ENCODE peak calls at places on chromosome 11, in four cellular contexts. E, F, W and K are unnamed samples.

GRCh38 chr11:100687630-100688395 is 725 bp downstream of the ARHGAP42 start:
- DNase-seq in E (peak), F (no peak), W (peak), K (peak)

GRCh38 chr11:116202922-116203321 is 569.9 kb downstream of the BUD13 start:
- DNase-seq in E (no peak), F (no peak), W (no peak), K (no peak)

GRCh38 chr11:14300661-14301304 is 58.2 kb downstream of the RRAS2 start:
- DNase-seq in E (peak), F (no peak), W (no peak), K (peak)

GRCh38 chr11:65118097-65118837 is 766 bp upstream of the ZNHIT2 start:
- DNase-seq in E (no peak), F (no peak), W (no peak), K (no peak)

GRCh38 chr11:95074806-95075563 is 8.3 kb downstream of the SRSF8 start:
- DNase-seq in E (no peak), F (no peak), W (peak), K (no peak)

GRCh38 chr11:107385361-107385982 is 72.2 kb downstream of the CWF19L2 start:
- DNase-seq in E (peak), F (no peak), W (no peak), K (no peak)

GRCh38 chr11:12235549-12235944 is 125.2 kb downstream of the MICAL2 start:
- DNase-seq in E (peak), F (no peak), W (no peak), K (peak)

GRCh38 chr11:133835258-133836075 is 9.8 kb downstream of the SPATA19 start:
- DNase-seq in E (peak), F (peak), W (no peak), K (peak)

GRCh38 chr11:75492181-75492820 is 33.4 kb downstream of the GDPD5 start:
- DNase-seq in E (peak), F (peak), W (no peak), K (no peak)

GRCh38 chr11:2130881-2131352 is 8.3 kb downstream of the IGF2 start:
- DNase-seq in E (no peak), F (no peak), W (no peak), K (no peak)

GRCh38 chr11:57456960-57457642 is 3.2 kb upstream of the RTN4RL2 start:
- DNase-seq in E (peak), F (peak), W (peak), K (peak)

GRCh38 chr11:116931206-116931953 is 94.0 kb upstream of the APOA1 start:
- DNase-seq in E (peak), F (no peak), W (no peak), K (peak)

GRCh38 chr11:13150487-13150886 is 127.1 kb upstream of the BMAL1 start:
- DNase-seq in E (no peak), F (no peak), W (no peak), K (no peak)

GRCh38 chr11:57491371-57492061 is 24.0 kb downstream of the SLC43A1 start:
- DNase-seq in E (no peak), F (no peak), W (no peak), K (no peak)

GRCh38 chr11:795638-796564 is 2.2 kb downstream of the SLC25A22 start:
- DNase-seq in E (peak), F (peak), W (peak), K (peak)

GRCh38 chr11:116694017-116694725 is 78.6 kb downstream of the BUD13 start:
- DNase-seq in E (no peak), F (no peak), W (no peak), K (no peak)

GRCh38 chr11:128472128-128473110 is 114.9 kb downstream of the ETS1 start:
- DNase-seq in E (peak), F (peak), W (no peak), K (peak)

GRCh38 chr11:30314625-30315024 is 8.3 kb upstream of the ARL14EP start:
- DNase-seq in E (peak), F (no peak), W (no peak), K (peak)